ENCODE peak calls at places on chromosomes 12 and 14, in nine cellular contexts. V is heart left ventricle; W is psoas muscle; H is MG63; F is CD8-positive, alpha-beta T cell; Z is lower lobe of right lung; X is stomach; K is choroid plexus epithelial cell; J is A549. P is an unnamed sample.

GRCh38 chr12:103279444-103279843 is 216.3 kb downstream of the C12orf42 start:
- DNase-seq in V (no peak), W (no peak), H (no peak), F (no peak), Z (no peak), X (no peak), K (no peak), J (no peak), P (no peak)

GRCh38 chr12:131825146-131825892 is 2.9 kb upstream of the MMP17 start:
- DNase-seq in V (no peak), W (no peak), H (peak; percentile 65), F (no peak), Z (no peak), X (no peak), K (no peak), J (no peak), P (no peak)

GRCh38 chr14:93834739-93835383 is 46.6 kb upstream of the PRIMA1 start:
- DNase-seq in V (no peak), W (no peak), H (no peak), F (no peak), Z (no peak), X (no peak), K (no peak), J (no peak), P (no peak)

GRCh38 chr14:60931206-60931605 is 49.7 kb downstream of the TRMT5 start:
- DNase-seq in V (no peak), W (peak; percentile 31), H (no peak), F (no peak), Z (no peak), X (no peak), K (no peak), J (no peak), P (no peak)

GRCh38 chr14:69259176-69259530 is 805 bp upstream of the GALNT16 start:
- DNase-seq in V (no peak), W (no peak), H (no peak), F (no peak), Z (no peak), X (no peak), K (no peak), J (no peak), P (no peak)

GRCh38 chr14:103427485-103428443 is 42.5 kb downstream of the MARK3 start:
- DNase-seq in V (peak; percentile 21), W (no peak), H (peak; percentile 63), F (no peak), Z (no peak), X (no peak), K (peak; percentile 95), J (no peak), P (peak; percentile 19)

GRCh38 chr14:20413785-20414117 is 450 bp upstream of the TEP1 start:
- DNase-seq in V (peak; percentile 25), W (no peak), H (no peak), F (peak; percentile 22), Z (no peak), X (no peak), K (peak; percentile 17), J (no peak), P (no peak)

GRCh38 chr14:96797943-96798349 is 764 bp downstream of the VRK1 start:
- DNase-seq in V (no peak), W (no peak), H (no peak), F (no peak), Z (no peak), X (no peak), K (peak; percentile 25), J (peak; percentile 9), P (no peak)

GRCh38 chr14:102589761-102590290 is 2.6 kb upstream of the RCOR1 start:
- DNase-seq in V (no peak), W (no peak), H (no peak), F (no peak), Z (no peak), X (no peak), K (no peak), J (no peak), P (no peak)

GRCh38 chr14:67694791-67695393 is 672 bp downstream of the RDH11 start:
- DNase-seq in V (peak; percentile 39), W (peak; percentile 44), H (peak; percentile 76), F (peak; percentile 58), Z (peak; percentile 63), X (peak; percentile 80), K (peak; percentile 95), J (peak; percentile 95), P (peak; percentile 83)

GRCh38 chr12:87779858-87780498 is 249.2 kb downstream of the C12orf50 start:
- DNase-seq in V (no peak), W (no peak), H (no peak), F (no peak), Z (no peak), X (no peak), K (peak; percentile 39), J (no peak), P (no peak)

GRCh38 chr14:85531594-85532391 is 1.8 kb downstream of the FLRT2 start:
- DNase-seq in V (peak; percentile 57), W (peak; percentile 63), H (peak; percentile 57), F (no peak), Z (peak; percentile 51), X (peak; percentile 26), K (peak; percentile 96), J (peak; percentile 32), P (no peak)
- H3K4me3 ChIP-seq in V (peak overlapping the region; percentile 71), W (peak overlapping the region; percentile 77), H (peak overlapping the region; percentile 61), F (no peak overlapping the region), Z (peak overlapping the region; percentile 58), X (peak overlapping the region; percentile 53), K (peak overlapping the region; percentile 84), J (peak overlapping the region; percentile 51), P (no peak overlapping the region)

GRCh38 chr14:65282909-65283253 is 129.6 kb upstream of the FUT8 start:
- DNase-seq in V (no peak), W (no peak), H (no peak), F (no peak), Z (no peak), X (no peak), K (no peak), J (no peak), P (no peak)

GRCh38 chr14:65286443-65286842 is 126.1 kb upstream of the FUT8 start:
- DNase-seq in V (no peak), W (no peak), H (no peak), F (no peak), Z (no peak), X (peak; percentile 24), K (no peak), J (peak; percentile 32), P (peak; percentile 55)

GRCh38 chr14:65291561-65291960 is 121.0 kb upstream of the FUT8 start:
- DNase-seq in V (no peak), W (no peak), H (no peak), F (no peak), Z (no peak), X (no peak), K (no peak), J (no peak), P (no peak)

GRCh38 chr14:65290830-65291229 is 121.7 kb upstream of the FUT8 start:
- DNase-seq in V (no peak), W (no peak), H (no peak), F (no peak), Z (no peak), X (no peak), K (peak; percentile 84), J (no peak), P (no peak)

GRCh38 chr14:65287264-65288131 is 125.0 kb upstream of the FUT8 start:
- DNase-seq in V (peak; percentile 19), W (no peak), H (no peak), F (peak; percentile 41), Z (no peak), X (no peak), K (peak; percentile 21), J (no peak), P (peak; percentile 91)
- H3K4me3 ChIP-seq in V (no peak overlapping the region), W (no peak overlapping the region), H (no peak overlapping the region), F (peak overlapping the region; percentile 28), Z (no peak overlapping the region), X (no peak overlapping the region), K (no peak overlapping the region), J (no peak overlapping the region), P (peak overlapping the region; percentile 8)

GRCh38 chr14:37616853-37617252 is 21.4 kb downstream of the TTC6 start:
- DNase-seq in V (no peak), W (no peak), H (no peak), F (no peak), Z (no peak), X (no peak), K (no peak), J (no peak), P (no peak)

GRCh38 chr14:37615582-37616289 is 20.3 kb downstream of the TTC6 start:
- DNase-seq in V (no peak), W (no peak), H (no peak), F (no peak), Z (no peak), X (no peak), K (no peak), J (no peak), P (no peak)

GRCh38 chr14:37608649-37609048 is 13.2 kb downstream of the TTC6 start:
- DNase-seq in V (no peak), W (no peak), H (no peak), F (no peak), Z (no peak), X (no peak), K (no peak), J (no peak), P (no peak)

GRCh38 chr14:37610945-37611523 is 15.6 kb downstream of the TTC6 start:
- DNase-seq in V (no peak), W (no peak), H (no peak), F (no peak), Z (no peak), X (no peak), K (no peak), J (no peak), P (no peak)
- H3K4me3 ChIP-seq in V (no peak overlapping the region), W (no peak overlapping the region), H (no peak overlapping the region), F (no peak overlapping the region), Z (no peak overlapping the region), X (no peak overlapping the region), K (peak overlapping the region; percentile 48), J (no peak overlapping the region), P (no peak overlapping the region)

GRCh38 chr12:996881-997280 is 5.9 kb downstream of the ERC1 start:
- DNase-seq in V (no peak), W (no peak), H (no peak), F (no peak), Z (no peak), X (no peak), K (no peak), J (no peak), P (no peak)

GRCh38 chr12:1003600-1004271 is 12.7 kb downstream of the ERC1 start:
- DNase-seq in V (no peak), W (no peak), H (no peak), F (no peak), Z (no peak), X (no peak), K (no peak), J (no peak), P (peak; percentile 68)

GRCh38 chr12:997505-997904 is 6.5 kb downstream of the ERC1 start:
- DNase-seq in V (no peak), W (no peak), H (no peak), F (no peak), Z (no peak), X (no peak), K (no peak), J (no peak), P (no peak)

GRCh38 chr12:998020-998874 is 7.2 kb downstream of the ERC1 start:
- DNase-seq in V (no peak), W (no peak), H (no peak), F (no peak), Z (no peak), X (no peak), K (peak; percentile 15), J (no peak), P (no peak)

DNA sequence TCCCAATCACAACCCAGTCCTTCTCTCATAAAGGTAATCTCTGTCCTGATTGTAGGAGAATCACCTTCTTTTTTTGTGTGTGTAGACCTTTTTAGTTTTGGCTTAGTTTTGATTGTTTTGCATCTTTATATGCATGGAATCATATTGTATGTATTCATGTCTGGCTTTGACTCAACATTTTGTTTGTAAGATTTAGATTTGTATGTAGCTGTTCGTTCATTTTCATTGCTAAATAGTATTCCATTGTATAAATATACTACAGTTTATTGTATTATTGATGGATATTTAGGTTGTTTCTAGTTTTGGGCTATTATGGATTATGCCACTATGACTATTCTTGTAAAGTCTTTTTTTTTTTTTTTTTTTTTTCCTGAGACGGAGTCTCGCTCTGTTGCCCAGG is 10.5 kb downstream of the ERC1 start:
- DNase-seq in V (no peak), W (no peak), H (no peak), F (no peak), Z (no peak), X (no peak), K (no peak), J (no peak), P (no peak)
- H3K4me3 ChIP-seq in V (no peak overlapping the region), W (no peak overlapping the region), H (no peak overlapping the region), F (no peak overlapping the region), Z (no peak overlapping the region), X (no peak overlapping the region), K (no peak overlapping the region), J (no peak overlapping the region), P (no peak overlapping the region)